ENCODE peak calls at places on chromosomes 4 and X, in four cellular contexts. One of them, this sample, is unnamed.

GRCh38 chr4:113952452-113953029 is 26.9 kb downstream of the ARSJ start:
- DNase-seq in right atrium auricular region: no peak
- DNase-seq in A549: peak; percentile 44
- DNase-seq in CD4-positive, alpha-beta T cell: no peak
- DNase-seq in this sample: no peak

GRCh38 chr4:76055005-76055404 is 19.1 kb upstream of the CXCL11 start:
- DNase-seq in CD4-positive, alpha-beta T cell: no peak
- DNase-seq in right atrium auricular region: no peak
- DNase-seq in A549: no peak
- DNase-seq in this sample: no peak

GRCh38 chr4:42655921-42656735 is 777 bp downstream of the ATP8A1 start:
- DNase-seq in A549: no peak
- DNase-seq in CD4-positive, alpha-beta T cell: peak; percentile 58
- DNase-seq in right atrium auricular region: peak; percentile 61
- DNase-seq in this sample: no peak

GRCh38 chr4:6625256-6625655 is 15.2 kb upstream of the MRFAP1 start:
- DNase-seq in A549: no peak
- DNase-seq in CD4-positive, alpha-beta T cell: no peak
- DNase-seq in right atrium auricular region: no peak
- DNase-seq in this sample: no peak

GRCh38 chrX:32153586-32153985 is 1057.8 kb downstream of the DMD start:
- DNase-seq in A549: no peak
- DNase-seq in right atrium auricular region: no peak
- DNase-seq in CD4-positive, alpha-beta T cell: no peak
- DNase-seq in this sample: no peak

GRCh38 chr4:153555730-153556440 is 89.7 kb downstream of the TMEM131L start:
- DNase-seq in CD4-positive, alpha-beta T cell: no peak
- DNase-seq in right atrium auricular region: peak; percentile 90
- DNase-seq in A549: no peak
- DNase-seq in this sample: peak; percentile 72

GRCh38 chrX:73916931-73917657 is 354.1 kb downstream of the CHIC1 start:
- DNase-seq in CD4-positive, alpha-beta T cell: no peak
- DNase-seq in right atrium auricular region: no peak
- DNase-seq in A549: peak; percentile 77
- DNase-seq in this sample: peak; percentile 63

GRCh38 chr4:108204518-108204917 is 35.8 kb upstream of the LEF1 start:
- DNase-seq in CD4-positive, alpha-beta T cell: no peak
- DNase-seq in right atrium auricular region: no peak
- DNase-seq in A549: no peak
- DNase-seq in this sample: no peak

GRCh38 chrX:39821011-39821708 is 276.6 kb downstream of the BCOR start:
- DNase-seq in A549: no peak
- DNase-seq in right atrium auricular region: no peak
- DNase-seq in CD4-positive, alpha-beta T cell: no peak
- DNase-seq in this sample: no peak

GRCh38 chr4:144820115-144820514 is 174.2 kb downstream of the HHIP start:
- DNase-seq in right atrium auricular region: no peak
- DNase-seq in A549: no peak
- DNase-seq in CD4-positive, alpha-beta T cell: no peak
- DNase-seq in this sample: no peak

GRCh38 chrX:19889582-19890342 is 2.4 kb upstream of the SH3KBP1 start:
- DNase-seq in CD4-positive, alpha-beta T cell: peak; percentile 42
- DNase-seq in A549: peak; percentile 84
- DNase-seq in right atrium auricular region: no peak
- DNase-seq in this sample: peak; percentile 41

GRCh38 chr4:6392407-6392806 is 80.0 kb downstream of the PPP2R2C start:
- DNase-seq in right atrium auricular region: no peak
- DNase-seq in CD4-positive, alpha-beta T cell: no peak
- DNase-seq in A549: no peak
- DNase-seq in this sample: no peak

GRCh38 chr4:6990661-6991060 is 52.5 kb upstream of the TADA2B start:
- DNase-seq in A549: no peak
- DNase-seq in CD4-positive, alpha-beta T cell: no peak
- DNase-seq in right atrium auricular region: peak; percentile 36
- DNase-seq in this sample: no peak

GRCh38 chrX:16552546-16552945 is 97.4 kb upstream of the S100G start:
- DNase-seq in A549: no peak
- DNase-seq in right atrium auricular region: no peak
- DNase-seq in CD4-positive, alpha-beta T cell: no peak
- DNase-seq in this sample: no peak

GRCh38 chr4:125254111-125254510 is 60.6 kb upstream of the FAT4 start:
- DNase-seq in right atrium auricular region: no peak
- DNase-seq in A549: no peak
- DNase-seq in CD4-positive, alpha-beta T cell: no peak
- DNase-seq in this sample: peak; percentile 24

GRCh38 chrX:57453901-57454300 is 137.9 kb upstream of the ZXDB start:
- DNase-seq in A549: peak; percentile 37
- DNase-seq in right atrium auricular region: no peak
- DNase-seq in CD4-positive, alpha-beta T cell: no peak
- DNase-seq in this sample: no peak
- TF ChIP-seq CTCF in A549: no peak
- TF ChIP-seq CTCF in right atrium auricular region: no peak
- TF ChIP-seq CTCF in CD4-positive, alpha-beta T cell: no peak
- TF ChIP-seq CTCF in this sample: peak; percentile 22

GRCh38 chrX:96432647-96433046 is 252.0 kb upstream of the DIAPH2 start:
- DNase-seq in A549: no peak
- DNase-seq in CD4-positive, alpha-beta T cell: no peak
- DNase-seq in right atrium auricular region: no peak
- DNase-seq in this sample: no peak
- H3K27ac ChIP-seq in A549: no peak overlapping the region
- H3K27ac ChIP-seq in CD4-positive, alpha-beta T cell: no peak overlapping the region
- H3K27ac ChIP-seq in right atrium auricular region: no peak overlapping the region
- H3K27ac ChIP-seq in this sample: no peak overlapping the region

DNA sequence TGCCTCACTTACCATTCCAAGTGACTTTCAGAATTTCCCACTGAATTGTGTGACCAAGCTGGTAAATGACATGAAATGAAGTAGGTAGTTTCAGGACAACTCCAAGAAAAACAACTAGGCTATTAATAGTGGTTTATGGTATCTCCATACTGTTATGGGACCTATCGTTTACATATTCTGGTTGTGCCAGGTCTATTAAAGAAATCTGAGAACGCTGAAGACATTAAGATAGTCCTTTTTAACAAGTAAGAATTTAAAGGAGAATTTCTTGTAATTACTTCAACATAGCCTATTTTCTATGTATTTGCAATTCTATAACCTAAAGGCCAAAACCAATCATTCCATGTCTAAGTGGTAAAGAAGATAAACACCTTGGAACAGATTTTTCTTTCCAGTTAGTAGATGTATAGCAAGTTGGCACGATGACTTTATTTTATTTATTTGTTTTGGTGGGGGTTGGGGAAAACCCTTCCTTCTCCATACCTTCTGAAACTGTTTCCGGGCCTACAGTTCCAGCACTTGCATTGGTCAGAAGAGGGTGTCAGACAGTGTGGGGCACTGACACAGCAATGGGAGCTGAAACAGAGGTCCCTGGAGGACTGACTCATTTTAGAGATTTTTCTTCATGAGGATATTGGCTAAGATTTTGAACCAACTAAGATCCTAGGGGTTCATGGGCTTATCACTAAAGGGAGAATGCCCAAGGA is 7.6 kb upstream of the DCLK2 start:
- DNase-seq in A549: peak; percentile 62
- DNase-seq in right atrium auricular region: no peak
- DNase-seq in CD4-positive, alpha-beta T cell: no peak
- DNase-seq in this sample: no peak
- TF ChIP-seq CTCF in A549: no peak
- TF ChIP-seq CTCF in right atrium auricular region: no peak
- TF ChIP-seq CTCF in CD4-positive, alpha-beta T cell: no peak
- TF ChIP-seq CTCF in this sample: no peak

GRCh38 chrX:130741584-130741983 is 161.4 kb downstream of the ENOX2 start:
- DNase-seq in right atrium auricular region: no peak
- DNase-seq in A549: no peak
- DNase-seq in CD4-positive, alpha-beta T cell: no peak
- DNase-seq in this sample: no peak

GRCh38 chrX:130746077-130746476 is 156.9 kb downstream of the ENOX2 start:
- DNase-seq in right atrium auricular region: no peak
- DNase-seq in CD4-positive, alpha-beta T cell: no peak
- DNase-seq in A549: no peak
- DNase-seq in this sample: no peak

GRCh38 chrX:130741151-130741550 is 161.9 kb downstream of the ENOX2 start:
- DNase-seq in right atrium auricular region: no peak
- DNase-seq in CD4-positive, alpha-beta T cell: no peak
- DNase-seq in A549: no peak
- DNase-seq in this sample: no peak

DNA sequence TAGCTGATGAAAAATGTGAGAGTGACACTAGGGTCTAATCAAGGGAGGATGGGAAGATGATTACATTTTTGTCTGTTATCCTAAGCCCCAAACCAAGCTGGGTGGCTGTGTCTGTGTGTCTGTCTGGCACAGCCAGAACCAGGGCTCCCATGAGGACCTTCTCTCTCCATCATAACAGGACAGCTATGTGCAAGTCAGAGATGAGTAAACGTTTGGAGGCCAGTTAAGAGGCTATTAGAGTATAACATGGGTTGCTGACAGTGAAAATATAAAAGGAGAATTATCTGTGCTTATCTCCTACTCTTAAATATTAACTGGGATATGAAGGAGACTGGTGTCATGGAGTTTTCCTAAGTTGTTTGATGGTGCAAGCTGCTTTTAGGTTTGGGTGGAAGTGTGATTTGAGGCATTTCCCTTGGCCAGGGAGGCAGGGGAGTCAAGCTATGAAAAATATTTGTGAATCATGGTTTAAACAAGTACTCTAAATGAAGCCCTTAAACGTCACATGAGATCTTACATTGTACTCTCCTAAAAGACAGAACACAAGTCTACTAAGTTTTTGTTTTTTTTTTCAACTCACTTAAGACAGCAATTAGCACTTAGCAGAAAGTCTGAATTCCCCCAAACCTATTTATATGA is 156.2 kb downstream of the ENOX2 start:
- DNase-seq in right atrium auricular region: no peak
- DNase-seq in CD4-positive, alpha-beta T cell: no peak
- DNase-seq in A549: no peak
- DNase-seq in this sample: no peak
- H3K27ac ChIP-seq in right atrium auricular region: peak overlapping the region; percentile 7
- H3K27ac ChIP-seq in CD4-positive, alpha-beta T cell: no peak overlapping the region
- H3K27ac ChIP-seq in A549: no peak overlapping the region
- H3K27ac ChIP-seq in this sample: no peak overlapping the region

GRCh38 chr4:185304944-185305690 is 90.6 kb downstream of the LRP2BP start:
- DNase-seq in CD4-positive, alpha-beta T cell: no peak
- DNase-seq in right atrium auricular region: no peak
- DNase-seq in A549: peak; percentile 20
- DNase-seq in this sample: no peak
- TF ChIP-seq CTCF in CD4-positive, alpha-beta T cell: no peak
- TF ChIP-seq CTCF in right atrium auricular region: no peak
- TF ChIP-seq CTCF in A549: peak; percentile 14
- TF ChIP-seq CTCF in this sample: peak; percentile 48

GRCh38 chrX:48520455-48520854 is 1.2 kb upstream of the EBP start:
- DNase-seq in CD4-positive, alpha-beta T cell: no peak
- DNase-seq in A549: no peak
- DNase-seq in right atrium auricular region: no peak
- DNase-seq in this sample: no peak
- H3K27ac ChIP-seq in CD4-positive, alpha-beta T cell: peak overlapping the region; percentile 65
- H3K27ac ChIP-seq in A549: no peak overlapping the region
- H3K27ac ChIP-seq in right atrium auricular region: no peak overlapping the region
- H3K27ac ChIP-seq in this sample: no peak overlapping the region

GRCh38 chr4:112765317-112765989 is 128.5 kb downstream of the LARP7 start:
- DNase-seq in right atrium auricular region: no peak
- DNase-seq in CD4-positive, alpha-beta T cell: no peak
- DNase-seq in A549: peak; percentile 36
- DNase-seq in this sample: no peak
- TF ChIP-seq CTCF in right atrium auricular region: no peak
- TF ChIP-seq CTCF in CD4-positive, alpha-beta T cell: peak; percentile 29
- TF ChIP-seq CTCF in A549: peak; percentile 49
- TF ChIP-seq CTCF in this sample: peak; percentile 55